ENCODE peak calls at places on chromosome 7, in five cellular contexts. One of them, this sample, is unnamed.

GRCh38 chr7:95404316-95404715 is 8.1 kb upstream of the PON3 start:
- DNase-seq in tibial nerve: no peak
- DNase-seq in neural progenitor cell: peak
- DNase-seq in SK-N-SH: no peak
- DNase-seq in psoas muscle: no peak
- DNase-seq in this sample: no peak

GRCh38 chr7:1248459-1249131 is 15.9 kb downstream of the UNCX start:
- DNase-seq in neural progenitor cell: peak
- DNase-seq in SK-N-SH: no peak
- DNase-seq in tibial nerve: no peak
- DNase-seq in psoas muscle: peak
- DNase-seq in this sample: no peak

GRCh38 chr7:68411742-68412141 is 1186.5 kb upstream of the AUTS2 start:
- DNase-seq in SK-N-SH: peak
- DNase-seq in psoas muscle: no peak
- DNase-seq in neural progenitor cell: no peak
- DNase-seq in tibial nerve: no peak
- DNase-seq in this sample: no peak

GRCh38 chr7:132207211-132207610 is 369.1 kb downstream of the PLXNA4 start:
- DNase-seq in tibial nerve: no peak
- DNase-seq in neural progenitor cell: no peak
- DNase-seq in psoas muscle: no peak
- DNase-seq in SK-N-SH: no peak
- DNase-seq in this sample: no peak

GRCh38 chr7:40579401-40579800 is 444.6 kb downstream of the SUGCT start:
- DNase-seq in tibial nerve: no peak
- DNase-seq in neural progenitor cell: no peak
- DNase-seq in SK-N-SH: no peak
- DNase-seq in psoas muscle: no peak
- DNase-seq in this sample: no peak

GRCh38 chr7:118006979-118007378 is 133.7 kb upstream of the CTTNBP2 start:
- DNase-seq in psoas muscle: no peak
- DNase-seq in tibial nerve: no peak
- DNase-seq in SK-N-SH: no peak
- DNase-seq in neural progenitor cell: no peak
- DNase-seq in this sample: no peak

GRCh38 chr7:13077466-13077865 is 390.0 kb downstream of the ARL4A start:
- DNase-seq in SK-N-SH: no peak
- DNase-seq in tibial nerve: no peak
- DNase-seq in psoas muscle: no peak
- DNase-seq in neural progenitor cell: no peak
- DNase-seq in this sample: no peak

GRCh38 chr7:27171636-27172387 is 2.3 kb downstream of the HOXA10 start:
- DNase-seq in psoas muscle: peak
- DNase-seq in SK-N-SH: no peak
- DNase-seq in neural progenitor cell: peak
- DNase-seq in tibial nerve: peak
- DNase-seq in this sample: no peak

GRCh38 chr7:114806590-114807167 is 115.2 kb upstream of the MDFIC start:
- DNase-seq in neural progenitor cell: no peak
- DNase-seq in SK-N-SH: no peak
- DNase-seq in tibial nerve: no peak
- DNase-seq in psoas muscle: no peak
- DNase-seq in this sample: no peak

GRCh38 chr7:143015102-143015501 is 11.8 kb downstream of the OR9A2 start:
- DNase-seq in tibial nerve: no peak
- DNase-seq in psoas muscle: no peak
- DNase-seq in SK-N-SH: no peak
- DNase-seq in neural progenitor cell: no peak
- DNase-seq in this sample: no peak

GRCh38 chr7:14767716-14768425 is 134.7 kb downstream of the DGKB start:
- DNase-seq in neural progenitor cell: no peak
- DNase-seq in tibial nerve: no peak
- DNase-seq in psoas muscle: no peak
- DNase-seq in SK-N-SH: no peak
- DNase-seq in this sample: no peak

GRCh38 chr7:2321020-2321419 is 6.8 kb upstream of the SNX8 start:
- DNase-seq in psoas muscle: no peak
- DNase-seq in neural progenitor cell: peak
- DNase-seq in SK-N-SH: no peak
- DNase-seq in tibial nerve: no peak
- DNase-seq in this sample: no peak

GRCh38 chr7:140639366-140640053 is 1.1 kb downstream of the DENND2A start:
- DNase-seq in neural progenitor cell: peak
- DNase-seq in tibial nerve: no peak
- DNase-seq in psoas muscle: peak
- DNase-seq in SK-N-SH: peak
- DNase-seq in this sample: no peak

GRCh38 chr7:140635821-140636220 is 4.8 kb downstream of the DENND2A start:
- DNase-seq in SK-N-SH: no peak
- DNase-seq in neural progenitor cell: no peak
- DNase-seq in tibial nerve: no peak
- DNase-seq in psoas muscle: no peak
- DNase-seq in this sample: no peak

GRCh38 chr7:140640727-140641531 is at the start of gene DENND2A:
- DNase-seq in tibial nerve: peak
- DNase-seq in neural progenitor cell: peak
- DNase-seq in psoas muscle: peak
- DNase-seq in SK-N-SH: peak
- DNase-seq in this sample: no peak

GRCh38 chr7:140640060-140640611 is 477 bp downstream of the DENND2A start:
- DNase-seq in neural progenitor cell: peak
- DNase-seq in SK-N-SH: peak
- DNase-seq in psoas muscle: peak
- DNase-seq in tibial nerve: no peak
- DNase-seq in this sample: no peak

GRCh38 chr7:140638311-140638791 is 2.3 kb downstream of the DENND2A start:
- DNase-seq in psoas muscle: peak
- DNase-seq in tibial nerve: peak
- DNase-seq in SK-N-SH: no peak
- DNase-seq in neural progenitor cell: peak
- DNase-seq in this sample: no peak
- H3K4me3 ChIP-seq in psoas muscle: peak
- H3K4me3 ChIP-seq in tibial nerve: no peak
- H3K4me3 ChIP-seq in SK-N-SH: no peak
- H3K4me3 ChIP-seq in neural progenitor cell: no peak
- H3K4me3 ChIP-seq in this sample: no peak

DNA sequence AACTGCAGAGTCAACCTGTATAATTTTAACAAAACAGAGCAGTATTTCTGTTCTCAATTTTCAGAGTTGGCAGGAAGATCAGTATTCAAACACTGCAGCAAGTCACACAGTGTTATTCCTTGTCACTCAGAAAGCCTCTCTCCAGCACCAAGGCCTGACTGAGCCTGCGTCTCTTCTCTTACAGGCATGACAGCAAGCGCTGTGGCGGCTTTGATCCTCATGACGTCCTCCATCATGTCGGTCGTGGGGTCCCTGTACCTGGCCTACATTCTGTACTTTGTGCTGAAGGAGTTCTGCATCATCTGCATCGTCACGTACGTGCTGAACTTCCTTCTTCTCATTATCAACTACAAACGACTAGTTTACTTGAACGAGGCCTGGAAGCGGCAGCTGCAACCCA is 28.1 kb downstream of the GUSB start:
- DNase-seq in neural progenitor cell: no peak
- DNase-seq in tibial nerve: no peak
- DNase-seq in SK-N-SH: no peak
- DNase-seq in psoas muscle: no peak
- DNase-seq in this sample: no peak
- H3K4me3 ChIP-seq in neural progenitor cell: no peak
- H3K4me3 ChIP-seq in tibial nerve: no peak
- H3K4me3 ChIP-seq in SK-N-SH: no peak
- H3K4me3 ChIP-seq in psoas muscle: no peak
- H3K4me3 ChIP-seq in this sample: no peak

DNA sequence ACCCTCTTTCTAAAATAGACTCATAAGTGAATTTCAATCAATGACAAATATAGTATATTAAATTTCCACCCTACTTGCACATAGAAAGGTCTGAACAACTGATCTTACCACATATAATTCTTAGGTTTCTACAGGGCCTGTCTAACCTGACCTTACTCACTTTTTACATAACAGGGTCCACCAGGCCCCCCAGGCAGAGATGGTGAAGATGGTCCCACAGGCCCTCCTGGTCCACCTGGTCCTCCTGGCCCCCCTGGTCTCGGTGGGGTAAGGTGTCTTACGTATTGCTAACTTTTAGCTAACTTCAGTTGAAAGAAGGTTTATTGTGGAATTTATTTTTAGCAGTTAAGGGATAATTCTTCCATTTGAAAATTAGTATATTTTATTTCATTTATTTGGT is 5.3 kb downstream of the COL1A2 start:
- DNase-seq in psoas muscle: no peak
- DNase-seq in SK-N-SH: no peak
- DNase-seq in tibial nerve: no peak
- DNase-seq in neural progenitor cell: no peak
- DNase-seq in this sample: no peak
- H3K4me3 ChIP-seq in psoas muscle: no peak
- H3K4me3 ChIP-seq in SK-N-SH: no peak
- H3K4me3 ChIP-seq in tibial nerve: no peak
- H3K4me3 ChIP-seq in neural progenitor cell: no peak
- H3K4me3 ChIP-seq in this sample: no peak

DNA sequence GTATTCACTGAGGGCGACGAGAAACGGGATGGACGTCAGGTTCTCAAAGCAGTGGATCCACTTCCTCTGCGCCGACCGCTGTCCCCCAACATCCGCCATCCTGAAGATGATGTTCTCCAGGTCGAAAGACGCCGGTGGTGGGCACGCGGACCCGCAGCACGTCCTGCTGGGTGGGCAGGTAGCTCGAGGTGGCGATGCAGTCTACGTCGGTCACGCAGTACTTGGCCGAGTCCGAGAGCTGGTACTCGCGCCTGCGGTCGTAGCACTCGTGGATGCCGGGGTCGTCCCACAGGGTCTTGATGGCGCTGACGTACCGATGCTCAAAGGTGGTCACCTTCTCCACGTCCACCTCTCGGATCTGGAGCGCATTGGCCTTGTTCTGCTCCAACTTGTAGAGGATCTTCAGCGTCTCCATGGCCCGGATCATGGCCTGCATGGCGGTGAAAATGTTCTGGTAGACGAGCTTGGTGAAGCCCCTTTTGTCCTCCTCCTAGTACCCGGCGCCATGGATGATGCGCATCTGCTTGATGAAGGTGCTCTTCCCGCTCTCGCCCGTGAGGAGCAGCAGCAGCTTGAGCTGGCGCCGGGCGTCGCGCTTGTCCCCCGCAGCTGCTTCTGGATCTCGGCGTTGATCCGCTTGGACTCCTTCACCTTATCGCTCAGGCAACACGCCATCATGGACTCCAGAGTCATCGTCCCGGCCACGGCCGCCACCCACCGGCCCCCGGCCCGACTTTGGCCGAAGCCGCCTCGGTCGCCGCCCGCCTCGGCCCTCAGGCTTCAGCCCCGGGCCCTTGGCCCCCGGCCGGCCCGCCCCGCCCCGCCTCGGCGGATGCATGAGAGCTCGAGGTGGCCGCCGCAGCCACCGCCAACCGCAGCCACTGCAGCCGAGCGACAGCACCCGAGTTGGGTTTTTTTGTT is 122.9 kb upstream of the KCTD7 start:
- DNase-seq in SK-N-SH: no peak
- DNase-seq in psoas muscle: no peak
- DNase-seq in neural progenitor cell: no peak
- DNase-seq in tibial nerve: no peak
- DNase-seq in this sample: no peak
- H3K4me3 ChIP-seq in SK-N-SH: no peak
- H3K4me3 ChIP-seq in psoas muscle: peak
- H3K4me3 ChIP-seq in neural progenitor cell: no peak
- H3K4me3 ChIP-seq in tibial nerve: no peak
- H3K4me3 ChIP-seq in this sample: no peak

GRCh38 chr7:29561271-29561670 is 2.4 kb upstream of the PRR15 start:
- DNase-seq in SK-N-SH: no peak
- DNase-seq in tibial nerve: no peak
- DNase-seq in psoas muscle: no peak
- DNase-seq in neural progenitor cell: no peak
- DNase-seq in this sample: no peak
- H3K4me3 ChIP-seq in SK-N-SH: no peak
- H3K4me3 ChIP-seq in tibial nerve: no peak
- H3K4me3 ChIP-seq in psoas muscle: no peak
- H3K4me3 ChIP-seq in neural progenitor cell: no peak
- H3K4me3 ChIP-seq in this sample: no peak

GRCh38 chr7:55570939-55571338 is 1.4 kb downstream of the VOPP1 start:
- DNase-seq in tibial nerve: no peak
- DNase-seq in neural progenitor cell: no peak
- DNase-seq in SK-N-SH: no peak
- DNase-seq in psoas muscle: no peak
- DNase-seq in this sample: no peak
- H3K4me3 ChIP-seq in tibial nerve: peak
- H3K4me3 ChIP-seq in neural progenitor cell: peak
- H3K4me3 ChIP-seq in SK-N-SH: peak
- H3K4me3 ChIP-seq in psoas muscle: peak
- H3K4me3 ChIP-seq in this sample: peak

DNA sequence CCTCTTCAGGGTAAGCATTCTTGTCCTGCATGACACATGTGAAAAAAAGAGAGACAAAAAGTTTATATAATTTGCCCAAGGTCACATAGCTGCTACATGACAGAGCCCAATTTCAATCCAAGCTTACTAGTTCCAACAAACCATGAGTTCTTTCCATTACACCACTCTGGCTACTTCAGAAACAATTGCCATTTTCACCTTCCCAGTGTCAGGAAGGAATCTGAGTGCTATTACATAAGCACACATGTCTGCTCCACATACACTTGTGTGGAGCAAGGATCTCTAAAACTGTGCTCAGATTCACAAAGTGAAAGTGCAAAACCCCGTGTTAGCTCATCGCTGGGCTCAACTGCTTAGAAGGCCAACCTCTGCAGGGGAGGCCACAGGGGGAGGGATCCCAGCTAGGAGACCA is 356.2 kb upstream of the NFE2L3 start:
- DNase-seq in SK-N-SH: no peak
- DNase-seq in tibial nerve: no peak
- DNase-seq in neural progenitor cell: no peak
- DNase-seq in psoas muscle: no peak
- DNase-seq in this sample: no peak
- H3K4me3 ChIP-seq in SK-N-SH: no peak
- H3K4me3 ChIP-seq in tibial nerve: no peak
- H3K4me3 ChIP-seq in neural progenitor cell: no peak
- H3K4me3 ChIP-seq in psoas muscle: peak
- H3K4me3 ChIP-seq in this sample: peak

DNA sequence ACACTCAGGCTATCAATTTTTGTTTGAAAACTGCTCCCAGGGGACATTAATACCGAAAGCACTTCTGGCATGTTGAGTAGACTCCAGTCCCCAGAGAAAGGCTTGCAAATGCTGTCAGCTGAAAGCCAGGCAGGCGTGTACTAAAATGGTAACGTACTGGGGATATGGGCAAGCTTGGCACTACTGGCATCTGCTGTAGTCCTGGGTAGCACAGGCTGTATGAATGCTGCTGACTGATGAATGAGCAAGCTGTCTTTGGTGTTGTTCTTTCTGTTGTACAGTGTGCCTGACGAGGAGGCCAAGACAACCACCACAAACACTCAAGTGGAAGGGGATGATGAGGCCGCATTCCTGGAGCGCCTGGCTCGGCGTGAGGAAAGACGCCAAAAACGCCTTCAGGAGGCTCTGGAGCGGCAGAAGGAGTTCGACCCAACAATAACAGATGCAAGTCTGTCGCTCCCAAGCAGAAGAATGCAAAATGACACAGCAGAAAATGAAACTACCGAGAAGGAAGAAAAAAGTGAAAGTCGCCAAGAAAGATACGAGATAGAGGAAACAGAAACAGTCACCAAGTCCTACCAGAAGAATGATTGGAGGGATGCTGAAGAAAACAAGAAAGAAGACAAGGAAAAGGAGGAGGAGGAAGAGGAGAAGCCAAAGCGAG is 53.5 kb upstream of the AGBL3 start:
- DNase-seq in tibial nerve: no peak
- DNase-seq in psoas muscle: no peak
- DNase-seq in neural progenitor cell: no peak
- DNase-seq in SK-N-SH: no peak
- DNase-seq in this sample: no peak
- H3K4me3 ChIP-seq in tibial nerve: no peak
- H3K4me3 ChIP-seq in psoas muscle: no peak
- H3K4me3 ChIP-seq in neural progenitor cell: no peak
- H3K4me3 ChIP-seq in SK-N-SH: no peak
- H3K4me3 ChIP-seq in this sample: no peak